ENCODE peak calls at places on chromosomes 13 and 19, in seven cellular contexts. One of them, this sample, is unnamed.

GRCh38 chr13:42548731-42549554 is 25.0 kb upstream of the TNFSF11 start:
- DNase-seq in effector memory CD4-positive, alpha-beta T cell: no peak
- DNase-seq in transverse colon: peak
- DNase-seq in heart right ventricle: peak
- DNase-seq in uterus: no peak
- DNase-seq in ovary: no peak
- DNase-seq in endothelial cell of umbilical vein: peak
- DNase-seq in this sample: no peak

GRCh38 chr13:49314344-49314882 is 66.7 kb downstream of the CDADC1 start:
- DNase-seq in effector memory CD4-positive, alpha-beta T cell: no peak
- DNase-seq in transverse colon: no peak
- DNase-seq in heart right ventricle: no peak
- DNase-seq in uterus: no peak
- DNase-seq in ovary: no peak
- DNase-seq in endothelial cell of umbilical vein: no peak
- DNase-seq in this sample: no peak

GRCh38 chr13:33642374-33643065 is 175.4 kb upstream of the RFC3 start:
- DNase-seq in effector memory CD4-positive, alpha-beta T cell: no peak
- DNase-seq in transverse colon: peak
- DNase-seq in heart right ventricle: peak
- DNase-seq in uterus: peak
- DNase-seq in ovary: peak
- DNase-seq in endothelial cell of umbilical vein: no peak
- DNase-seq in this sample: peak

GRCh38 chr13:24925318-24926231 is 161.6 kb downstream of the RNF17 start:
- DNase-seq in effector memory CD4-positive, alpha-beta T cell: no peak
- DNase-seq in transverse colon: no peak
- DNase-seq in heart right ventricle: no peak
- DNase-seq in uterus: no peak
- DNase-seq in ovary: no peak
- DNase-seq in endothelial cell of umbilical vein: no peak
- DNase-seq in this sample: no peak

GRCh38 chr13:65330691-65331090 is 1899.4 kb downstream of the PCDH9 start:
- DNase-seq in effector memory CD4-positive, alpha-beta T cell: no peak
- DNase-seq in transverse colon: no peak
- DNase-seq in heart right ventricle: no peak
- DNase-seq in uterus: no peak
- DNase-seq in ovary: no peak
- DNase-seq in endothelial cell of umbilical vein: no peak
- DNase-seq in this sample: no peak

GRCh38 chr13:55160911-55161310 is 1979.8 kb upstream of the PRR20A start:
- DNase-seq in effector memory CD4-positive, alpha-beta T cell: no peak
- DNase-seq in transverse colon: no peak
- DNase-seq in heart right ventricle: no peak
- DNase-seq in uterus: no peak
- DNase-seq in ovary: no peak
- DNase-seq in endothelial cell of umbilical vein: no peak
- DNase-seq in this sample: no peak

GRCh38 chr13:74675185-74675584 is 541.0 kb upstream of the KLF12 start:
- DNase-seq in effector memory CD4-positive, alpha-beta T cell: no peak
- DNase-seq in transverse colon: no peak
- DNase-seq in heart right ventricle: no peak
- DNase-seq in uterus: no peak
- DNase-seq in ovary: no peak
- DNase-seq in endothelial cell of umbilical vein: no peak
- DNase-seq in this sample: no peak

GRCh38 chr13:104289400-104289799 is 1223.2 kb upstream of the SLC10A2 start:
- DNase-seq in effector memory CD4-positive, alpha-beta T cell: no peak
- DNase-seq in transverse colon: no peak
- DNase-seq in heart right ventricle: no peak
- DNase-seq in uterus: no peak
- DNase-seq in ovary: no peak
- DNase-seq in endothelial cell of umbilical vein: no peak
- DNase-seq in this sample: no peak

GRCh38 chr19:39502640-39503417 is 4.1 kb downstream of the DLL3 start:
- DNase-seq in effector memory CD4-positive, alpha-beta T cell: peak
- DNase-seq in transverse colon: peak
- DNase-seq in heart right ventricle: peak
- DNase-seq in uterus: peak
- DNase-seq in ovary: peak
- DNase-seq in endothelial cell of umbilical vein: peak
- DNase-seq in this sample: peak

DNA sequence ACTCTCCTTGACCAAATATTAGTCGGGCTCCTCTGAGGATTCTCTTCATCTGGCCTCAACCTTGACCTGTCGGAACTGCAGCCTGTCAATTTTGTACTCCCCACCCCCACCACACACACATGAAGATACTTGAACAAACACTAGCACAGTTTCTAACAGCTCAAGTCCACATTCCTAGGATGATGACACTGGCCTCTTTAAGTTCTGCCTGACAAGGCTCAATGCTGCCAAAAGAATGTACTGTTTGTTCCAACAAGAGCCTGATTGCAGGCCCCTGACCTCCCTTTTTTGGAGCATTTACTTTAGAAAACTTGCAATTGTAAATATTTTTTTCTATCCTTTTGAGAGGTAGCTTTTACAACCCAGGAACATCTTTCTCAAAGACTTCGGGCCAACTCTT is 169.2 kb upstream of the IRS2 start:
- DNase-seq in effector memory CD4-positive, alpha-beta T cell: no peak
- DNase-seq in transverse colon: no peak
- DNase-seq in heart right ventricle: no peak
- DNase-seq in uterus: no peak
- DNase-seq in ovary: no peak
- DNase-seq in endothelial cell of umbilical vein: no peak
- DNase-seq in this sample: no peak
- H3K27ac ChIP-seq in effector memory CD4-positive, alpha-beta T cell: no peak
- H3K27ac ChIP-seq in transverse colon: no peak
- H3K27ac ChIP-seq in heart right ventricle: no peak
- H3K27ac ChIP-seq in uterus: no peak
- H3K27ac ChIP-seq in ovary: no peak
- H3K27ac ChIP-seq in endothelial cell of umbilical vein: no peak
- H3K27ac ChIP-seq in this sample: no peak

GRCh38 chr19:16281743-16282142 is 42.9 kb upstream of the KLF2 start:
- DNase-seq in effector memory CD4-positive, alpha-beta T cell: no peak
- DNase-seq in transverse colon: no peak
- DNase-seq in heart right ventricle: no peak
- DNase-seq in uterus: no peak
- DNase-seq in ovary: no peak
- DNase-seq in endothelial cell of umbilical vein: no peak
- DNase-seq in this sample: no peak
- H3K27ac ChIP-seq in effector memory CD4-positive, alpha-beta T cell: no peak
- H3K27ac ChIP-seq in transverse colon: no peak
- H3K27ac ChIP-seq in heart right ventricle: no peak
- H3K27ac ChIP-seq in uterus: peak
- H3K27ac ChIP-seq in ovary: no peak
- H3K27ac ChIP-seq in endothelial cell of umbilical vein: no peak
- H3K27ac ChIP-seq in this sample: no peak

GRCh38 chr13:45055198-45055901 is 65.0 kb upstream of the GTF2F2 start:
- DNase-seq in effector memory CD4-positive, alpha-beta T cell: no peak
- DNase-seq in transverse colon: peak
- DNase-seq in heart right ventricle: no peak
- DNase-seq in uterus: peak
- DNase-seq in ovary: no peak
- DNase-seq in endothelial cell of umbilical vein: peak
- DNase-seq in this sample: no peak

GRCh38 chr13:45060062-45060461 is 60.2 kb upstream of the GTF2F2 start:
- DNase-seq in effector memory CD4-positive, alpha-beta T cell: no peak
- DNase-seq in transverse colon: no peak
- DNase-seq in heart right ventricle: no peak
- DNase-seq in uterus: no peak
- DNase-seq in ovary: no peak
- DNase-seq in endothelial cell of umbilical vein: no peak
- DNase-seq in this sample: no peak

GRCh38 chr13:45051315-45051714 is 62.0 kb downstream of the GPALPP1 start:
- DNase-seq in effector memory CD4-positive, alpha-beta T cell: no peak
- DNase-seq in transverse colon: no peak
- DNase-seq in heart right ventricle: no peak
- DNase-seq in uterus: no peak
- DNase-seq in ovary: no peak
- DNase-seq in endothelial cell of umbilical vein: no peak
- DNase-seq in this sample: no peak

DNA sequence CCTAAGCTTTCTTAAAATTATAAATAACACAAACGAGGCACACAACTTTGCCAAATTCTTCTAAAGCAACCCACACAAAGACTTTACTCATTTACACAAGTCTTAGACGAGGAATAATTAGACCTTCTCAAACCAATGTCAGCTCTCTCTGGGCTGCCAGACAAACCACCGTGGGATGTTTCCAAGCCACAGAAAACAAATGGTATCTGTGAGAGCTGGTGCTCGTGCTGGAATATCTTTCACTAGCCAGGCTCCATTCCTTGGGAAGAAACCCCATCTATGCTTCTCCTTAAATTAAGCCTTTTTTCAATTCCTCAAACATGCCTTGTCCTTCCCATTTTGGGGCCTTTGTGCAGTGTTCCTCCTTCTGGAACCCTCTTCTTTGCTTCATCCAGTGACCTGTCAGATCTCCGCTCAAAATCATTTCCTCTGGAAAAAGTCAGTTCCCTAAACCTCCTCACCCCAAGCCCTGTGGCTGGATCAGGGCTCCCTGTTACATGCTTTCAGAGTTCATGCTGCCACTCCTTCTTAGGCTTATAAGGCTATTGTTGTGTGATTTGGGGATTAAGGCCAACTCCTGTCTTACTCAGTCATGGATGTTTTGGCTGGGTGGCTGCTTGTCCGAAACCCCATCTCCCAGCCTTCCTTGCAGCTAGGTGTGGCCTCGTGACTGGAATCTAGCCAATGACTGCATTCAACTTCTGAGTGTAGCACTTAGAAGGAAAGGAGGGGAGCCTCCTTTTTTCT is 64.2 kb upstream of the GTF2F2 start:
- DNase-seq in effector memory CD4-positive, alpha-beta T cell: no peak
- DNase-seq in transverse colon: peak
- DNase-seq in heart right ventricle: peak
- DNase-seq in uterus: peak
- DNase-seq in ovary: peak
- DNase-seq in endothelial cell of umbilical vein: no peak
- DNase-seq in this sample: no peak
- H3K27ac ChIP-seq in effector memory CD4-positive, alpha-beta T cell: no peak
- H3K27ac ChIP-seq in transverse colon: peak
- H3K27ac ChIP-seq in heart right ventricle: peak
- H3K27ac ChIP-seq in uterus: peak
- H3K27ac ChIP-seq in ovary: peak
- H3K27ac ChIP-seq in endothelial cell of umbilical vein: no peak
- H3K27ac ChIP-seq in this sample: no peak

DNA sequence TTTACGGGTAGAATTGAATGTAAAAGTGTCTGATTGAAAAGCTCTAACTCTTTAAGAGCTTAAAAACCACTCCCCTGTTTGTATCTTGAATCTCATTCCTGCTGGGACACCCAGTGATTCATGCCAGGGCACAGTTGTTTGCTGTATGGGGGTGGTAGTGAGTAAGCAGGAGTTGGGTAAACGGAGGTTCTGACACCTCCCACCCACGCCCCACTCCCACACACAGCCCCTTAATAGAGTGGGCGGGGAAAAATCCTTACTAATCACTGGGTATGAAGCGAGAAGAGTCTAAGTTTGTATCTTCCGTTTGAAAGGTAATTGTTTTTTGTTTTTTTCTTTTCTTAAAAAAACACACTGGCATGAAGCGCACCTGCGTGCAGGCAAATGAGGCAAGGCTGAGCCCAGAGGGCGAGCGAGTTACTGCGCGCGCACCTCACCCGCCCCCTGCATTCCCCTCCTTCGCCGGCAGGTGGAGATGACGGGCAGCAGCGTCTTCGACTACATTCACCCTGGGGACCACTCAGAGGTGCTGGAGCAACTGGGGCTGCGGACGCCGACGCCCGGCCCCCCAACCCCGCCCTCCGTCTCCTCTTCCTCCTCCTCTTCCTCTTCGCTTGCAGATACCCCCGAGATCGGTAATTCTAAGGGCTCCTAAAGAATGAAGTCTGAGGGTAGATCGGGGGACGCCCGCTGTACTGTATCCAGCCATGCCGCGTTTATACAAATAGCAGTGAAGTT is 12.8 kb downstream of the TMEM160 start:
- DNase-seq in effector memory CD4-positive, alpha-beta T cell: peak
- DNase-seq in transverse colon: peak
- DNase-seq in heart right ventricle: peak
- DNase-seq in uterus: peak
- DNase-seq in ovary: peak
- DNase-seq in endothelial cell of umbilical vein: peak
- DNase-seq in this sample: peak
- H3K27ac ChIP-seq in effector memory CD4-positive, alpha-beta T cell: peak
- H3K27ac ChIP-seq in transverse colon: peak
- H3K27ac ChIP-seq in heart right ventricle: no peak
- H3K27ac ChIP-seq in uterus: no peak
- H3K27ac ChIP-seq in ovary: no peak
- H3K27ac ChIP-seq in endothelial cell of umbilical vein: no peak
- H3K27ac ChIP-seq in this sample: peak

GRCh38 chr19:41587101-41587837 is 11.3 kb downstream of the CEACAM21 start:
- DNase-seq in effector memory CD4-positive, alpha-beta T cell: no peak
- DNase-seq in transverse colon: no peak
- DNase-seq in heart right ventricle: no peak
- DNase-seq in uterus: no peak
- DNase-seq in ovary: no peak
- DNase-seq in endothelial cell of umbilical vein: no peak
- DNase-seq in this sample: no peak

GRCh38 chr19:41588497-41589209 is 12.7 kb downstream of the CEACAM21 start:
- DNase-seq in effector memory CD4-positive, alpha-beta T cell: no peak
- DNase-seq in transverse colon: no peak
- DNase-seq in heart right ventricle: peak
- DNase-seq in uterus: no peak
- DNase-seq in ovary: no peak
- DNase-seq in endothelial cell of umbilical vein: peak
- DNase-seq in this sample: no peak

GRCh38 chr19:41587838-41588210 is 11.9 kb downstream of the CEACAM21 start:
- DNase-seq in effector memory CD4-positive, alpha-beta T cell: no peak
- DNase-seq in transverse colon: no peak
- DNase-seq in heart right ventricle: no peak
- DNase-seq in uterus: no peak
- DNase-seq in ovary: no peak
- DNase-seq in endothelial cell of umbilical vein: no peak
- DNase-seq in this sample: no peak

GRCh38 chr19:41590945-41591344 is 15.0 kb downstream of the CEACAM21 start:
- DNase-seq in effector memory CD4-positive, alpha-beta T cell: no peak
- DNase-seq in transverse colon: no peak
- DNase-seq in heart right ventricle: no peak
- DNase-seq in uterus: no peak
- DNase-seq in ovary: no peak
- DNase-seq in endothelial cell of umbilical vein: no peak
- DNase-seq in this sample: no peak

DNA sequence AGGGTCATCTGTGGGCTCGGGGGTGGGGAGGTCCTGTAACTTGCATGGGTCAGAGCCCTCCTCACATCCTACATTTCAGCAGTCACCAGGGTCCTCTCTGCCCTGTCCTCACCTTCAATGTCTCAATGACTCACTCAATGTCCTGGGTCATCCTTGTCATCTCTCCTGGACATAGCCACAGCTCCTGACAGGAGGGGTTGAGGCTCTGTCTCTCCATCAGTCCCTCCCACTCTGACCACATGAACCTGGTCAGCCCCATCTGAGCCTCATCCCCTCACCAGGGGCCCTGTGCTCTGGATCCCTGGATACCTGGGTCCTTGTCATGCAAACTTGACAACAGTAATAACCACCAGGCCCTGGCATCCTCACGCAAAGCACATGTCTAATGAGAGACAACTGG is 13.4 kb downstream of the CEACAM21 start:
- DNase-seq in effector memory CD4-positive, alpha-beta T cell: no peak
- DNase-seq in transverse colon: no peak
- DNase-seq in heart right ventricle: no peak
- DNase-seq in uterus: no peak
- DNase-seq in ovary: no peak
- DNase-seq in endothelial cell of umbilical vein: no peak
- DNase-seq in this sample: no peak
- H3K27ac ChIP-seq in effector memory CD4-positive, alpha-beta T cell: no peak
- H3K27ac ChIP-seq in transverse colon: no peak
- H3K27ac ChIP-seq in heart right ventricle: no peak
- H3K27ac ChIP-seq in uterus: no peak
- H3K27ac ChIP-seq in ovary: no peak
- H3K27ac ChIP-seq in endothelial cell of umbilical vein: no peak
- H3K27ac ChIP-seq in this sample: no peak

GRCh38 chr13:112693831-112694497 is 4.1 kb downstream of the ATP11A start:
- DNase-seq in effector memory CD4-positive, alpha-beta T cell: no peak
- DNase-seq in transverse colon: no peak
- DNase-seq in heart right ventricle: peak
- DNase-seq in uterus: no peak
- DNase-seq in ovary: no peak
- DNase-seq in endothelial cell of umbilical vein: peak
- DNase-seq in this sample: no peak
- H3K27ac ChIP-seq in effector memory CD4-positive, alpha-beta T cell: no peak
- H3K27ac ChIP-seq in transverse colon: no peak
- H3K27ac ChIP-seq in heart right ventricle: peak
- H3K27ac ChIP-seq in uterus: no peak
- H3K27ac ChIP-seq in ovary: no peak
- H3K27ac ChIP-seq in endothelial cell of umbilical vein: no peak
- H3K27ac ChIP-seq in this sample: peak

This sample was measured in body of pancreas.